ENCODE peak calls at places on chromosome 17, in six cellular contexts. J, K, Y, U, E and P are unnamed samples.

GRCh38 chr17:45128331-45128730 is 4.0 kb downstream of the PLCD3 start:
- DNase-seq in J (no peak), E (no peak), U (no peak), K (no peak), Y (no peak), P (no peak)

GRCh38 chr17:69030145-69030544 is 30.6 kb downstream of the ABCA9 start:
- DNase-seq in Y (no peak), K (no peak), U (no peak), E (no peak), J (no peak), P (no peak)

GRCh38 chr17:70484050-70484449 is 314.7 kb downstream of the KCNJ2 start:
- DNase-seq in U (no peak), K (no peak), Y (no peak), E (no peak), J (no peak), P (no peak)

GRCh38 chr17:74307984-74308773 is 17.8 kb upstream of the KIF19 start:
- DNase-seq in J (no peak), K (no peak), Y (no peak), E (no peak), U (no peak), P (no peak)

GRCh38 chr17:81030726-81031570 is 4.0 kb upstream of the BAIAP2 start:
- DNase-seq in K (peak), Y (no peak), E (no peak), U (no peak), J (no peak), P (no peak)

GRCh38 chr17:50807014-50807413 is 28.4 kb upstream of the WFIKKN2 start:
- DNase-seq in J (no peak), K (no peak), Y (peak), E (no peak), U (no peak), P (no peak)

GRCh38 chr17:50348522-50349240 is 2.8 kb downstream of the XYLT2 start:
- DNase-seq in U (no peak), K (peak), E (no peak), Y (peak), J (no peak), P (no peak)

GRCh38 chr17:79809530-79810137 is 12.8 kb upstream of the CBX8 start:
- DNase-seq in J (no peak), E (no peak), U (peak), Y (no peak), K (no peak), P (peak)

GRCh38 chr17:59748591-59748990 is 41.1 kb downstream of the VMP1 start:
- DNase-seq in E (no peak), J (no peak), U (no peak), Y (no peak), K (no peak), P (no peak)

GRCh38 chr17:19492140-19492539 is 41.5 kb upstream of the SLC47A1 start:
- DNase-seq in U (no peak), Y (no peak), J (no peak), K (no peak), E (no peak), P (no peak)

GRCh38 chr17:7856081-7856791 is 1.1 kb downstream of the NAA38 start:
- DNase-seq in E (no peak), K (peak), J (peak), U (peak), Y (peak), P (no peak)

GRCh38 chr17:72223816-72224215 is 103.0 kb downstream of the SOX9 start:
- DNase-seq in E (no peak), J (no peak), U (no peak), K (no peak), Y (no peak), P (no peak)

GRCh38 chr17:35372846-35373531 is 432 bp downstream of the SLFN11 start:
- DNase-seq in Y (peak), J (no peak), K (peak), E (no peak), U (peak), P (no peak)

GRCh38 chr17:79992657-79993389 is 42.8 kb downstream of the TBC1D16 start:
- DNase-seq in K (no peak), J (no peak), U (no peak), Y (no peak), E (no peak), P (no peak)

GRCh38 chr17:2792541-2793169 is 3.6 kb upstream of the RAP1GAP2 start:
- DNase-seq in K (no peak), J (no peak), Y (no peak), U (no peak), E (no peak), P (no peak)

GRCh38 chr17:56587298-56587697 is 6.2 kb upstream of the NOG start:
- DNase-seq in U (no peak), J (no peak), K (no peak), E (no peak), Y (no peak), P (no peak)

GRCh38 chr17:11644265-11645212 is 46.3 kb downstream of the DNAH9 start:
- DNase-seq in J (peak), E (no peak), Y (peak), U (peak), K (no peak), P (peak)

GRCh38 chr17:58556833-58557250 is 42.4 kb upstream of the MTMR4 start:
- DNase-seq in E (no peak), U (no peak), Y (peak), J (no peak), K (no peak), P (no peak)

GRCh38 chr17:49218941-49219913 is 8.7 kb downstream of the ABI3 start:
- DNase-seq in K (peak), Y (no peak), U (no peak), E (no peak), J (no peak), P (no peak)

GRCh38 chr17:82489117-82489516 is 30.4 kb upstream of the FOXK2 start:
- DNase-seq in Y (peak), U (no peak), J (no peak), K (peak), E (no peak), P (no peak)

GRCh38 chr17:48047113-48047740 is 932 bp upstream of the NFE2L1 start:
- DNase-seq in Y (peak), J (no peak), K (no peak), U (peak), E (no peak), P (no peak)